ENCODE peak calls at places on chromosomes 12 and 14, in five cellular contexts. B is HCT116, L is H1, F is prostate gland, U is breast epithelium. G is an unnamed sample.

GRCh38 chr12:132600048-132601032 is 10.0 kb downstream of the LRCOL1 start:
- DNase-seq in B (peak; percentile 23), L (no peak), U (peak; percentile 51), F (peak; percentile 62), G (no peak)

GRCh38 chr12:105445261-105446015 is 114.9 kb downstream of the C12orf75 start:
- DNase-seq in F (no peak), B (no peak), L (no peak), U (no peak), G (no peak)

GRCh38 chr12:14723763-14724162 is 27.4 kb upstream of the GUCY2C start:
- DNase-seq in F (peak; percentile 61), U (no peak), B (peak; percentile 28), L (no peak), G (no peak)

GRCh38 chr12:27048822-27049752 is 26.7 kb downstream of the MED21 start:
- DNase-seq in F (no peak), B (no peak), U (no peak), L (no peak), G (no peak)

GRCh38 chr12:111248981-111249380 is 119.9 kb downstream of the PHETA1 start:
- DNase-seq in F (no peak), B (no peak), U (no peak), L (no peak), G (no peak)

GRCh38 chr12:60093428-60093827 is 497.6 kb downstream of the SLC16A7 start:
- DNase-seq in L (no peak), F (no peak), U (no peak), B (no peak), G (no peak)

GRCh38 chr12:116880817-116881324 is 370 bp downstream of the HRK start:
- DNase-seq in B (no peak), L (peak; percentile 38), F (no peak), U (no peak), G (peak; percentile 69)

GRCh38 chr14:63938198-63939005 is 85.6 kb downstream of the SYNE2 start:
- DNase-seq in F (no peak), L (no peak), B (no peak), U (no peak), G (no peak)

GRCh38 chr14:104503691-104504090 is 75.9 kb upstream of the C14orf180 start:
- DNase-seq in F (no peak), U (no peak), B (no peak), L (no peak), G (no peak)

GRCh38 chr14:95360828-95361227 is 41.1 kb upstream of the CLMN start:
- DNase-seq in U (peak; percentile 43), L (no peak), F (no peak), B (no peak), G (no peak)

GRCh38 chr14:79415726-79416125 is 795.6 kb downstream of the DIO2 start:
- DNase-seq in U (no peak), L (no peak), F (no peak), B (no peak), G (no peak)

GRCh38 chr12:12812605-12813119 is 484 bp upstream of the DDX47 start:
- DNase-seq in U (no peak), L (no peak), F (no peak), B (no peak), G (no peak)

GRCh38 chr12:100266163-100266801 is 597 bp downstream of the DEPDC4 start:
- DNase-seq in F (no peak), B (no peak), L (no peak), U (no peak), G (no peak)

GRCh38 chr14:68621400-68622365 is 171.2 kb downstream of the ZFP36L1 start:
- DNase-seq in B (no peak), U (no peak), F (no peak), L (no peak), G (no peak)

GRCh38 chr14:85296466-85297210 is 233.3 kb upstream of the FLRT2 start:
- DNase-seq in B (no peak), F (no peak), U (no peak), L (no peak), G (no peak)

GRCh38 chr12:46933947-46934346 is 108.2 kb upstream of the SLC38A4 start:
- DNase-seq in U (no peak), B (no peak), F (no peak), L (no peak), G (no peak)

GRCh38 chr12:89333564-89334252 is 18.6 kb downstream of the DUSP6 start:
- DNase-seq in F (no peak), L (no peak), B (no peak), U (no peak), G (no peak)

GRCh38 chr12:88052686-88053085 is 23.5 kb upstream of the C12orf50 start:
- DNase-seq in U (no peak), B (peak; percentile 27), F (no peak), L (no peak), G (no peak)

GRCh38 chr12:55736780-55737580 is 5.9 kb upstream of the GDF11 start:
- DNase-seq in L (no peak), F (peak; percentile 69), B (peak; percentile 91), U (no peak), G (no peak)
- TF ChIP-seq POLR2AphosphoS5 in L (no peak), F (peak; percentile 67), B (peak; percentile 31), U (no peak), G (no peak)

DNA sequence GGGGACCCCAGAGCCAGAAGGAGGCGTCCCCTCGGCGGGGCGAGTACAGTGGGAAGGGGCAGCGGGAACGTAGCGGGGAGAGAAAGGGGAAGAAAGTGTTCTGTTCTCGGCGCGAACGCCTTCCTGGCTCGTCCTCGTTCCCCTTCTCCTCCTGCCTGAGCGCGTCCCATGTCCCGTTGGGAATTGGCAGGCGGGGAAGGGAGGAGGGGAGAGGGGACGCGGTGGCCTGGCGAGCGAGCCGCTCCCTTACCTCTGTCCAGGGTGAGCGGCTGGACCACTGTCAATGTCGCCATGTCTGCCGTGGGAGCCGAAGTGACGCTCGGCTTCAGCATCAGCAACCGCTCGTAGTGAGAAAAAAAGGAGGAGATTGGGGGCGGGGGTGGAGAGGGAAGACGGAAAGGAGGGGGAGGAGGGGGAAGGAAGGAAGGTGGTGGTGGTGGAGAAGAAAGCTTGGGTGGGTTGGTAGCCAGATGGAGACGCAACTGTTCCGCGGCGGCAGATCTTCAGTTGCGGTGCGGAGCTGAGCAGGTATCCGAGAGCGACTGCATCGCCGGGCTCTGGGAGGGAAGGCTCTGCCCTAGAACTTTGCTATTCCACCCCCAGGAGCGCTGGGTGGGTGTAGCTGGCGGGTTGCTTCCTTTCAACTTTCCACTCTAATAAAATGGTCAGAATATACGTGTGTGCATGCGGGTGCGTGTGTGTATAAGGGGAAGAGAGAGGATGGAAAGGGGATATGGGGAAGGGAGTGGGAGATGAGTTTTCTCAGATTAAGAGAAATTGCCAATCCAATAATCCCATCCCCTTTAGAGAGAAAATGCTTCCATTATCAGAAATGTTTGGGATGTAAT is at the start of gene LIN7A:
- DNase-seq in F (peak; percentile 23), B (no peak), L (peak; percentile 10), U (no peak), G (peak; percentile 20)
- TF ChIP-seq POLR2A in F (no peak), B (no peak), L (no peak), U (no peak), G (no peak)

GRCh38 chr14:90475298-90475697 is 78.5 kb downstream of the CALM1 start:
- DNase-seq in L (no peak), B (no peak), F (no peak), U (no peak), G (no peak)
- TF ChIP-seq POLR2AphosphoS5 in L (no peak), B (no peak), F (no peak), U (no peak), G (no peak)

GRCh38 chr14:75428230-75429104 is 645 bp downstream of the JDP2 start:
- DNase-seq in B (no peak), F (no peak), L (no peak), U (no peak), G (peak; percentile 54)

GRCh38 chr14:75426332-75427125 is 1.3 kb upstream of the JDP2 start:
- DNase-seq in U (no peak), B (no peak), F (no peak), L (no peak), G (peak; percentile 43)

GRCh38 chr14:75427126-75427481 is 718 bp upstream of the JDP2 start:
- DNase-seq in B (no peak), L (no peak), U (no peak), F (no peak), G (no peak)

GRCh38 chr14:75429562-75429961 is 1.7 kb downstream of the JDP2 start:
- DNase-seq in F (no peak), L (no peak), U (no peak), B (no peak), G (no peak)

DNA sequence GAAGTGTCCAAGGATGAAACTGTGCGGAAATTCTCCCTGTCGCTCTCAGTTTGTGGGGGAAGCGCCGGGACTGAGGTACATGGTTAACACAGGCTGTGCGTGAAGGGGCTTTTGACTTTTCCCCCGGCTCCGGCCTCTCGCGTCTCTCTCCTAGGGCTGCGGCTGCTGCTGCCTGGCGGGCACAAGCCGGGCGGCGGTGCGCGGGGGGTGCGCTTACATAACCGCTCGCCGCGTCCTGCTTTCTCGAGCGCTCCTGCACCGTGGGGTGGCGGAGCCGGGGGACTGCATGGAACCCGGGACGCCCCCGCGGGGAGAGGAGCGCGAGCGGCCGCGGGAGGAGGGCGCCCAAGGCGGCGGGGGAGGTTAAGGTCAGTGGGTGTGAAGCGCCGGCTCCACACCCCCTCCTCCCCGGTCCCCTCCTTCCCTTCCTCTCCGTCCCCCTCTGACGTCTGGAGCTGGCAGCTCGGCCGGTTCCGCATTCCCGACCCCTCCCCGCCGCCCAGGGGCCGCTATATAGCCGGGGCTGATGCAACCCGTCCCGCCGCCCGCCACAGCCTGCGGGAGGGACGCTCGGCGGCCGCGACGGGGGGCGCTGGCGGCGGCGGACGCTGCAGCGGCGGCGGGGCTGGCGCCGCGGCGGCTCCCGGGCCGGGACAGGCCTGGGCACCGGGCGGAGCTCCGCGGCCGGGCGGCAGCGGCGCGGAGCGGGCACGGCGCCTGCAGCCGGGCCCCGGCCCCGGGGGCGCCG is at the start of gene JDP2:
- DNase-seq in B (peak; percentile 22), U (peak; percentile 80), L (no peak), F (peak; percentile 83), G (peak; percentile 60)
- TF ChIP-seq POLR2A in B (no peak), U (peak; percentile 31), L (no peak), F (peak; percentile 64), G (no peak)

GRCh38 chr14:93112891-93113677 is 2.6 kb downstream of the ITPK1 start:
- DNase-seq in F (peak; percentile 78), U (peak; percentile 61), L (no peak), B (peak; percentile 70), G (peak; percentile 60)
- TF ChIP-seq POLR2AphosphoS5 in F (peak; percentile 41), U (no peak), L (no peak), B (no peak), G (no peak)

GRCh38 chr14:52694761-52695480 is 437 bp downstream of the ERO1A start:
- DNase-seq in F (peak; percentile 44), B (no peak), L (no peak), U (no peak), G (peak; percentile 28)

GRCh38 chr14:52693532-52693931 is 1.8 kb downstream of the ERO1A start:
- DNase-seq in F (no peak), L (no peak), B (no peak), U (no peak), G (no peak)

GRCh38 chr14:52693004-52693403 is 2.4 kb downstream of the ERO1A start:
- DNase-seq in B (no peak), F (no peak), L (no peak), U (no peak), G (no peak)

GRCh38 chr14:52692248-52692962 is 3.0 kb downstream of the ERO1A start:
- DNase-seq in B (no peak), F (no peak), U (no peak), L (no peak), G (no peak)

GRCh38 chr14:52695481-52696091 is at the start of gene ERO1A:
- DNase-seq in U (peak; percentile 63), F (peak; percentile 76), B (no peak), L (no peak), G (peak; percentile 50)
- TF ChIP-seq POLR2A in U (no peak), F (peak; percentile 78), B (peak; percentile 59), L (no peak), G (peak; percentile 73)